ENCODE peak calls at places on chromosomes 12 and 14, in eight cellular contexts. O is fibroblast of lung, G is upper lobe of right lung, P is hepatocyte, V is heart left ventricle, A is neural progenitor cell, N is HCT116, Y is HAP-1. K is an unnamed sample. For H3K9me3 and H3K4me1, the result is how much of the 10 kb centered on the place peaks cover.

GRCh38 chr12:67593041-67593870 is 55.3 kb upstream of the DYRK2 start:
- DNase-seq in O (peak), G (no peak), P (peak), V (no peak), A (no peak), N (peak), Y (no peak), K (no peak)

GRCh38 chr12:125256537-125256936 is 191.3 kb downstream of the AACS start:
- DNase-seq in O (no peak), G (no peak), P (no peak), V (no peak), A (no peak), N (no peak), Y (no peak), K (no peak)

GRCh38 chr14:81273961-81274360 is 53.2 kb upstream of the GTF2A1 start:
- DNase-seq in O (no peak), G (no peak), P (no peak), V (no peak), A (no peak), N (no peak), Y (no peak), K (no peak)

GRCh38 chr14:52551696-52552062 is 626 bp downstream of the TXNDC16 start:
- DNase-seq in O (peak), G (no peak), P (peak), V (no peak), A (peak), N (no peak), Y (peak), K (no peak)

GRCh38 chr14:94710731-94711130 is 59.2 kb downstream of the GSC start:
- DNase-seq in O (no peak), G (no peak), P (no peak), V (no peak), A (no peak), N (no peak), Y (no peak), K (no peak)

GRCh38 chr14:40268236-40268635 is 836.0 kb upstream of the FBXO33 start:
- DNase-seq in O (no peak), G (no peak), P (no peak), V (no peak), A (no peak), N (no peak), Y (no peak), K (no peak)

GRCh38 chr12:106893451-106893850 is 62.3 kb upstream of the TMEM263 start:
- DNase-seq in O (no peak), G (no peak), P (no peak), V (no peak), A (no peak), N (no peak), Y (no peak), K (no peak)

GRCh38 chr12:30395190-30395589 is 300.5 kb downstream of the IPO8 start:
- DNase-seq in O (no peak), G (no peak), P (no peak), V (no peak), A (no peak), N (no peak), Y (no peak), K (no peak)

GRCh38 chr14:95288672-95289322 is 30.9 kb downstream of the CLMN start:
- DNase-seq in O (no peak), G (no peak), P (no peak), V (no peak), A (no peak), N (no peak), Y (no peak), K (no peak)

GRCh38 chr12:65203376-65203775 is 34.0 kb downstream of the LEMD3 start:
- DNase-seq in O (no peak), G (no peak), P (no peak), V (no peak), A (no peak), N (no peak), Y (no peak), K (no peak)

GRCh38 chr12:106690569-106690968 is 83.9 kb upstream of the RIC8B start:
- DNase-seq in O (no peak), G (no peak), P (no peak), V (no peak), A (no peak), N (no peak), Y (no peak), K (no peak)

GRCh38 chr14:35331605-35332516 is 39.7 kb downstream of the PSMA6 start:
- DNase-seq in O (peak), G (peak), P (peak), V (no peak), A (no peak), N (peak), Y (no peak), K (no peak)

GRCh38 chr12:21334100-21334499 is 617 bp downstream of the SLCO1A2 start:
- DNase-seq in O (no peak), G (no peak), P (no peak), V (no peak), A (no peak), N (no peak), Y (no peak), K (no peak)

GRCh38 chr12:52423661-52424503 is 10.3 kb downstream of the KRT75 start:
- DNase-seq in O (no peak), G (no peak), P (no peak), V (no peak), A (no peak), N (no peak), Y (no peak), K (no peak)

GRCh38 chr12:119598159-119598558 is 4.6 kb downstream of the TMEM233 start:
- DNase-seq in O (no peak), G (no peak), P (no peak), V (no peak), A (no peak), N (no peak), Y (no peak), K (no peak)

GRCh38 chr14:59464651-59465569 is at the start of gene GPR135:
- DNase-seq in O (peak), G (peak), P (peak), V (peak), A (peak), N (no peak), Y (no peak), K (peak)

GRCh38 chr12:84508325-84508861 is 404.2 kb downstream of the SLC6A15 start:
- DNase-seq in O (peak), G (no peak), P (peak), V (no peak), A (peak), N (peak), Y (peak), K (no peak)

GRCh38 chr12:131072446-131073230 is 118.9 kb downstream of the ADGRD1 start:
- DNase-seq in O (no peak), G (peak), P (no peak), V (no peak), A (no peak), N (no peak), Y (no peak), K (no peak)

GRCh38 chr12:84738481-84738972 is 174.1 kb downstream of the SLC6A15 start:
- DNase-seq in O (peak), G (no peak), P (no peak), V (no peak), A (no peak), N (no peak), Y (no peak), K (no peak)

GRCh38 chr12:106170285-106170684 is 31.5 kb upstream of the NUAK1 start:
- DNase-seq in O (peak), G (no peak), P (no peak), V (no peak), A (no peak), N (no peak), Y (no peak), K (no peak)

GRCh38 chr12:132561784-132562156 is 48.6 kb downstream of the LRCOL1 start:
- DNase-seq in O (no peak), G (no peak), P (peak), V (no peak), A (peak), N (no peak), Y (no peak), K (no peak)

GRCh38 chr14:60090864-60091519 is 731 bp upstream of the PCNX4 start:
- DNase-seq in O (peak), G (peak), P (peak), V (peak), A (peak), N (peak), Y (peak), K (peak)

GRCh38 chr12:104163631-104164030 is 25.6 kb upstream of the NFYB start:
- DNase-seq in O (no peak), G (no peak), P (no peak), V (no peak), A (no peak), N (no peak), Y (no peak), K (no peak)

GRCh38 chr14:72796935-72797334 is 97.0 kb downstream of the DPF3 start:
- DNase-seq in O (no peak), G (no peak), P (no peak), V (no peak), A (peak), N (no peak), Y (peak), K (no peak)

GRCh38 chr14:35879654-35880249 is 53.6 kb downstream of the BRMS1L start:
- DNase-seq in O (peak), G (no peak), P (no peak), V (no peak), A (peak), N (peak), Y (peak), K (peak)

GRCh38 chr12:98188649-98189048 is 326.7 kb upstream of the TMPO start:
- DNase-seq in O (peak), G (no peak), P (peak), V (no peak), A (no peak), N (no peak), Y (no peak), K (no peak)

GRCh38 chr12:133073836-133074235 is 6.9 kb upstream of the ZNF140 start:
- DNase-seq in O (no peak), G (no peak), P (no peak), V (no peak), A (no peak), N (no peak), Y (no peak), K (no peak)

GRCh38 chr14:53879022-53879686 is 77.5 kb downstream of the BMP4 start:
- DNase-seq in O (no peak), G (no peak), P (no peak), V (no peak), A (no peak), N (no peak), Y (peak), K (no peak)

GRCh38 chr12:105676694-105677093 is 346.2 kb downstream of the C12orf75 start:
- DNase-seq in O (no peak), G (no peak), P (no peak), V (no peak), A (no peak), N (no peak), Y (no peak), K (no peak)

GRCh38 chr12:71469235-71469873 is 29.8 kb downstream of the LGR5 start:
- DNase-seq in O (peak), G (no peak), P (peak), V (no peak), A (peak), N (peak), Y (no peak), K (no peak)

GRCh38 chr12:69097619-69098368 is 141.6 kb upstream of the CPSF6 start:
- DNase-seq in O (no peak), G (no peak), P (no peak), V (no peak), A (no peak), N (no peak), Y (peak), K (no peak)

GRCh38 chr12:50351120-50352043 is 45.0 kb downstream of the FAM186A start:
- DNase-seq in O (no peak), G (no peak), P (peak), V (peak), A (no peak), N (no peak), Y (no peak), K (no peak)

GRCh38 chr14:101707285-101707842 is 54.1 kb upstream of the PPP2R5C start:
- DNase-seq in O (peak), G (no peak), P (peak), V (no peak), A (peak), N (peak), Y (peak), K (peak)

GRCh38 chr12:120439646-120440247 is 1.8 kb downstream of the COX6A1 start:
- DNase-seq in O (peak), G (peak), P (peak), V (no peak), A (peak), N (peak), Y (peak), K (peak)

GRCh38 chr14:70000601-70001000 is 121.4 kb downstream of the SMOC1 start:
- DNase-seq in O (no peak), G (no peak), P (no peak), V (no peak), A (no peak), N (no peak), Y (no peak), K (no peak)

GRCh38 chr12:93195511-93195910 is 182.2 kb upstream of the NUDT4 start:
- DNase-seq in O (no peak), G (no peak), P (no peak), V (no peak), A (no peak), N (no peak), Y (no peak), K (no peak)

GRCh38 chr12:93199831-93200236 is 177.9 kb upstream of the NUDT4 start:
- DNase-seq in O (peak), G (no peak), P (no peak), V (no peak), A (no peak), N (no peak), Y (no peak), K (no peak)

GRCh38 chr12:93200291-93200917 is 177.3 kb upstream of the NUDT4 start:
- DNase-seq in O (peak), G (no peak), P (no peak), V (no peak), A (no peak), N (no peak), Y (no peak), K (no peak)

GRCh38 chr12:93197067-93197593 is 180.6 kb upstream of the NUDT4 start:
- DNase-seq in O (peak), G (no peak), P (no peak), V (no peak), A (no peak), N (no peak), Y (peak), K (no peak)

DNA sequence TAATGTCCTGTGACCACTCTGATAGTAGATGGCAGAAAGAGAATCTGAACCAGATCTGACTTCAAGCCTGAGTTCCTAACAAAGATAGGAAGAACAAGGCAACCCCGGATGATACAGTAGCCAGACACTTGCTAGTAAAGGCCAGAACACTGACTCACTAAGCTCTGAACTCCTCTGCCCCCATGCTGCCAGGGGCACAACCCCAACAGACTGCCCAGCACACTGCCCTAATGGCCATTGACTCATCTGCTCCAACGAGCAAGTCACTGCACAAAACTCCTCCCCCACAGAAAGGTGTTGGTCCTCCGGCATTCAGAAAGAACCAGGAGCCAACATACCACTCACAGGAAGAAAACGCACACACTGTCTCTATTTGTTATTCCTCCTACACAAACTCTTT is 179.6 kb upstream of the NUDT4 start:
- DNase-seq in O (peak), G (no peak), P (peak), V (no peak), A (no peak), N (peak), Y (no peak), K (no peak)
- H3K9me3 ChIP-seq in O (under half), G (under half), P (under half), V (under half), A (under half), N (under half), Y (under half), K (under half)

GRCh38 chr12:89693639-89694202 is 14.9 kb downstream of the ATP2B1 start:
- DNase-seq in O (no peak), G (no peak), P (no peak), V (no peak), A (no peak), N (no peak), Y (no peak), K (no peak)
- H3K4me1 ChIP-seq in O (under half), G (under half), P (under half), V (under half), A (under half), N (under half), Y (under half), K (half or more)

GRCh38 chr14:100303925-100304324 is 2.3 kb downstream of the SLC25A29 start:
- DNase-seq in O (no peak), G (no peak), P (no peak), V (no peak), A (peak), N (no peak), Y (no peak), K (no peak)
- H3K4me3 ChIP-seq in O (no peak), G (peak), P (no peak), V (no peak), A (peak), N (no peak), Y (no peak), K (no peak)

GRCh38 chr14:106879241-106879640 is 1352.9 kb downstream of the TMEM121 start:
- DNase-seq in O (no peak), G (peak), P (no peak), V (no peak), A (no peak), N (peak), Y (no peak), K (peak)
- H3K9me3 ChIP-seq in O (under half), G (under half), P (under half), V (under half), A (under half), N (under half), Y (under half), K (under half)

DNA sequence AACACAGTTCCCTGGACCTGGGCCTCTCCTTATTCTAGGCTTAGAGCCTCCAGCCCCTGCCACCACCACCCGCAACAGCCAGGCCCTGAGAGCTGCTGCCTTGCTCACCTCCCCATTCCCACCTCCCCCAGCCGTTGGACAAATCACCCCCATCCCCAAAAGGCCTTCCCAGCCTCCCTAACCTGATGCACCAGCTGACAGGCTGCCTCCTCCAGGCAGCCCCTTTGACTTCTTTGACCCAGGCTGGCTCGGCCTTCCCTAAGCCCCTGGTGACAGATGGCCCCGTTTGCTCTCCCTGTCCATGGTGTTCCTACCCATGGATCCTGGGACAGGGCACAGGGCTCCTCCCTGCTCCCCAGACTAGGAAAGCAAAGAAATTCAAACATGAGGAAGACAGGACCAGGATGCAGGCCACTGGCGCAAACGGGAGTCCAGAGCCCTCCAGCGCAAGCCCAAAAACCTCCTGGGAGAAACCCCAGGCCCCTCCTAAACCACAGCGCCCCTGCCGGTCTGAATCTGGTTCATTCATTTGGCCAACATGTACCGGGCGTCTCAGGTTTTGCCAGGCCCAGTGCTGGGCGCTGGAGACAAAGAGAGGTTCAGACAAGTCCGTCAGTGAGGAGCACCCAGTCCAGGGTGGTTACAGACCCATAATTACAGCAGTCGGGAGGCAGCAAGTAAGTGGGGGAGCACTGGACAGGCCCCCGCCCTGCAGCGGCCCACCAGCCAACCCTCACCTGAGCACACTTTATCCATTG is 2.4 kb downstream of the AKT1 start:
- DNase-seq in O (no peak), G (no peak), P (no peak), V (no peak), A (peak), N (no peak), Y (no peak), K (no peak)
- H3K4me1 ChIP-seq in O (under half), G (half or more), P (under half), V (half or more), A (under half), N (under half), Y (under half), K (under half)

GRCh38 chr14:22926316-22926715 is 2.9 kb downstream of the PRMT5 start:
- DNase-seq in O (no peak), G (no peak), P (peak), V (no peak), A (no peak), N (no peak), Y (no peak), K (no peak)
- H3K4me3 ChIP-seq in O (no peak), G (no peak), P (no peak), V (no peak), A (no peak), N (no peak), Y (no peak), K (no peak)

DNA sequence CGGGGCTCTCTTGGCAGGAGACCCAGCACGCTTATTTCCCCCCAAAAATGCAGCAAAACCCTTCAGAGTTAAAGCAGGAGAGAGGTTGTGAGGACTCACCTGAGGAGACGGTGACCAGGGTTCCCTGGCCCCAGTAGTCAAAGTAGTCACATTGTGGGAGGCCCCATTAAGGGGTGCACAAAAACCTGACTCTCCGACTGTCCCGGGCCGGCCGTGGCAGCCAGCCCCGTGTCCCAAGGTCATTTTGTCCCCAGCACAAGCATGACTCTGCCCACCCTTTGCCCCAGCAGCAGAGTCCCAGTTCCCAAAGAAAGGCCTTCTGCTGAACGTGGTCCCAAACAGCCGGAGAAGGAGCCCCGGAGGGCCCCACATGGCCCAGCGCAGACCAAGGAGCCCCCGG is 337.7 kb downstream of the TMEM121 start:
- DNase-seq in O (no peak), G (no peak), P (no peak), V (peak), A (no peak), N (no peak), Y (no peak), K (no peak)
- H3K9me3 ChIP-seq in O (under half), G (under half), P (under half), V (under half), A (under half), N (under half), Y (under half), K (under half)

K was measured in CD4-positive, CD25-positive, alpha-beta regulatory T cell.